ENCODE peak calls at places on chromosome 15, in five cellular contexts. J, V, O, L and N are unnamed samples.

GRCh38 chr15:41043276-41043675 is 72.8 kb downstream of the INO80 start:
- DNase-seq in O (no peak), V (peak), J (no peak), L (no peak), N (no peak)

GRCh38 chr15:60804986-60805949 is 326.3 kb upstream of the ICE2 start:
- DNase-seq in J (peak), V (no peak), O (no peak), L (no peak), N (no peak)

GRCh38 chr15:77642019-77642418 is 9.3 kb upstream of the LINGO1 start:
- DNase-seq in L (no peak), V (no peak), J (no peak), O (no peak), N (no peak)

GRCh38 chr15:31892513-31892912 is 137.8 kb upstream of the CHRNA7 start:
- DNase-seq in O (no peak), L (no peak), V (no peak), J (no peak), N (no peak)

GRCh38 chr15:101613130-101614000 is 38.8 kb downstream of the TM2D3 start:
- DNase-seq in J (no peak), V (peak), O (no peak), L (no peak), N (peak)

GRCh38 chr15:32941823-32942222 is 224.0 kb downstream of the GREM1 start:
- DNase-seq in V (no peak), J (no peak), O (no peak), L (no peak), N (no peak)

GRCh38 chr15:92616621-92617179 is 38.9 kb downstream of the FAM174B start:
- DNase-seq in L (no peak), O (no peak), J (no peak), V (no peak), N (no peak)

GRCh38 chr15:57134877-57135276 is 216.4 kb downstream of the TCF12 start:
- DNase-seq in J (no peak), O (no peak), L (no peak), V (no peak), N (no peak)

GRCh38 chr15:64305261-64305660 is 50.7 kb downstream of the CSNK1G1 start:
- DNase-seq in L (no peak), V (no peak), J (no peak), O (peak), N (no peak)

GRCh38 chr15:83581381-83581780 is 72.5 kb upstream of the ADAMTSL3 start:
- DNase-seq in L (no peak), O (no peak), J (no peak), V (no peak), N (no peak)

GRCh38 chr15:76905855-76906254 is 715 bp upstream of the SCAPER start:
- DNase-seq in L (no peak), J (no peak), O (no peak), V (no peak), N (no peak)

GRCh38 chr15:72998681-72999466 is 53.4 kb upstream of the NEO1 start:
- DNase-seq in V (no peak), J (no peak), O (no peak), L (no peak), N (no peak)

GRCh38 chr15:69777356-69777755 is 320.4 kb downstream of the TLE3 start:
- DNase-seq in O (no peak), J (no peak), L (no peak), V (no peak), N (no peak)

GRCh38 chr15:68843425-68844311 is 23.0 kb upstream of the ANP32A start:
- DNase-seq in V (no peak), O (peak), L (no peak), J (peak), N (peak)

DNA sequence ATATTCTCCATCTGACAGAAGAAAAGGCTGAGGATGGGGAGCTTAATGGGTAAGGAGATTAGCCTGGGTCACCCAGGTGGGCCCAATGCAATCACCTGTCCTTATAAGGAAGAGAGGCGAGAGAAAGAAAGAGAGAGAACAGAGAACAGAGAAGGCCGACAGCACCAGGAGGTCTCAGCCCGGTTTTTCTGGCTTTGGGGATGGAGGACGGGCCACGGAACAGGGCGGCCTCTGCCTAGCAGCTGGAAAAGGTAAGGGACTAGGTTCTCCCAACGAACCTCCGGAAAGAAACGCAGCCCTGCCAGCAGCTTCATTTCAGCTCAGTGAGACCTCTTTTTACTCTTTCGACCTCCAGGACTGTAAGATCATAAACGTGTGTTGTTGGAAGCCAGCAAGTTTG is 196.0 kb upstream of the LYSMD4 start:
- DNase-seq in L (no peak), V (no peak), O (no peak), J (peak), N (no peak)
- TF ChIP-seq SUZ12 in L (no peak), V (no peak), O (no peak), J (no peak), N (no peak)

DNA sequence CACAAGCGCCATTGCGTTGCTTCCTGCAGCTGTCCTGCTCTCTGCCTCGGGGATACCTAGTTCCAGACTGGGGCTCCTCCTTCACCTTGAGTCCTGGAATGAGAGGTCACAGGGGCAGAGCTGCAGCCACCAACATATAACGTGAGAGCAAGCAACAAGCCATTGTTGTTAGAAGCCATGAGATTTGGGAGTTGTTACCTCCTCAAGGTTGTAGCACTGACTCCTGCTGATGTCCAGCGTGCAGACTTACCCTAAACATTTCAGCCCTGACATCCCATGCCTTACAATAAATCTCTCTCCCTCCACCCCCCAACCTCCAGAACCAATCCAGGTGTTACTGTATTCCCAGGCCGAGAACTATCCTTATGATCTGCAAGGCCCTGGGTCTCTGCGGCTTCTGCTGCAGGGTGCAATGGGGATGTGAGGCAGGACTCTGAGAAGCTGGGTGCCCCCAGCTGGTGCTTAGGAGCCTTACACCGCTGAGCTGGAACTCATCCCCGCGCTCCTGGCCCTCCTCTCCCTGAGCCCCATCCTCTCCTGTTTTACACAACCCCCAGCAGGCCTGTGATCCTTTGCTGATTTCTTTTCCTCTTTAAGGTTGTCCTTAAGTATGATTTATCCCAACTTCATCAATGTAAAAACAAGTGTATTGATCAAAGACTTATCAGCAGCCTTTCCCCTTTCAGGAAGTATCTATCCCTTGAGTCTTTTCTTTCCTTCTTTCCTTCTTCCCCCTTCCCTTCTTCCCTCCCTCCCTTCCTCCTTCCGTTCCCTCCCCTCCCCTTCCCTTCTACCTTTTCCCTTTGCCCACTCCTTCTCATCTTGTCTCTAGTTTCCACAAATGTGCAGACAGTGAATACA is 84.2 kb upstream of the ABHD2 start:
- DNase-seq in J (no peak), V (peak), L (no peak), O (no peak), N (peak)
- TF ChIP-seq SUZ12 in J (no peak), V (no peak), L (no peak), O (no peak), N (no peak)

GRCh38 chr15:74789171-74789627 is 7.3 kb downstream of the CSK start:
- DNase-seq in L (no peak), V (no peak), O (no peak), J (no peak), N (no peak)
- TF ChIP-seq SUZ12 in L (no peak), V (no peak), O (no peak), J (no peak), N (no peak)

GRCh38 chr15:29687204-29687768 is 135.0 kb downstream of the TJP1 start:
- DNase-seq in L (no peak), O (no peak), V (no peak), J (peak), N (no peak)
- TF ChIP-seq SUZ12 in L (no peak), O (no peak), V (no peak), J (no peak), N (no peak)

DNA sequence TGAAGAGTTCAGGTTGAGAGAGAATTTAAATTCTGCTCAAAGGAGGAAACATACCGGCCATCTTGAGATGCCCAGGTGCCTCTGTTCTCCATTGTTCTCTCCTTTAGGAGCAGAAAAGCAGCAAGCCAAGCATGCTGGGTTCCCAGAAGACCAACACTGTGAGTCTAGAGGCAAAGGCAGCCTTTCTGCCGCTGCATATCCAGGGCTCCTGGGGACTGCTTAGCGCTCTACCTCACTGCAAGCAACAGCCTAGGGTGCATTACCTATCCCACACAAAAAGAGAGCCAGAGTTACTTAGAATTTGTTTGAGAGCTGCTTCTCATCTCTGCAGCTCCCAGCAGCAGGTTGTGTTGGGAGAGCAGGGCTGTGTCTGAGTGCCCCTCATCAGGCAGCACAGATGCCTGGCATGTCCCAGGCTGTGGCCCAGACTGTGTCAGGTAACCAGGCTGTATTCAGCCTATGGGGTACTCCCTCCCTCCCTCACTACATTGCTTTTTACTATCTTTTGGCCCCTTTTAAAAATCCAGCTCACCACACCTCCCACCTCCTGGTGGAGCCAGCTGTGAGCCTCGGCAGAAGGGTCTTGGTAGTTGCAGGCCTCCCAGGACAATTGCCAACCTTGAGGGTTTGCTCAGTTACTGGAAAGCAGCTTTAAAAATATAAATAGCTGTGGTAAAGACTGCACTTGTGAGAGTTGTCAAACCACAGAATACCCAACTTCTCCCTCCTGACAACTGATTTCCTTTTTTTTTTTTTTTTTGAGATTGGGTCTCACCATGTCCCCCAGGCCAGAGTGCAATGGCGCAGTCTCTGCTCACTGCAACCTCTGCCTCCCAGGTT is 30.2 kb downstream of the BCL2L10 start:
- DNase-seq in J (no peak), O (no peak), V (no peak), L (peak), N (no peak)
- TF ChIP-seq SUZ12 in J (no peak), O (no peak), V (no peak), L (no peak), N (no peak)

DNA sequence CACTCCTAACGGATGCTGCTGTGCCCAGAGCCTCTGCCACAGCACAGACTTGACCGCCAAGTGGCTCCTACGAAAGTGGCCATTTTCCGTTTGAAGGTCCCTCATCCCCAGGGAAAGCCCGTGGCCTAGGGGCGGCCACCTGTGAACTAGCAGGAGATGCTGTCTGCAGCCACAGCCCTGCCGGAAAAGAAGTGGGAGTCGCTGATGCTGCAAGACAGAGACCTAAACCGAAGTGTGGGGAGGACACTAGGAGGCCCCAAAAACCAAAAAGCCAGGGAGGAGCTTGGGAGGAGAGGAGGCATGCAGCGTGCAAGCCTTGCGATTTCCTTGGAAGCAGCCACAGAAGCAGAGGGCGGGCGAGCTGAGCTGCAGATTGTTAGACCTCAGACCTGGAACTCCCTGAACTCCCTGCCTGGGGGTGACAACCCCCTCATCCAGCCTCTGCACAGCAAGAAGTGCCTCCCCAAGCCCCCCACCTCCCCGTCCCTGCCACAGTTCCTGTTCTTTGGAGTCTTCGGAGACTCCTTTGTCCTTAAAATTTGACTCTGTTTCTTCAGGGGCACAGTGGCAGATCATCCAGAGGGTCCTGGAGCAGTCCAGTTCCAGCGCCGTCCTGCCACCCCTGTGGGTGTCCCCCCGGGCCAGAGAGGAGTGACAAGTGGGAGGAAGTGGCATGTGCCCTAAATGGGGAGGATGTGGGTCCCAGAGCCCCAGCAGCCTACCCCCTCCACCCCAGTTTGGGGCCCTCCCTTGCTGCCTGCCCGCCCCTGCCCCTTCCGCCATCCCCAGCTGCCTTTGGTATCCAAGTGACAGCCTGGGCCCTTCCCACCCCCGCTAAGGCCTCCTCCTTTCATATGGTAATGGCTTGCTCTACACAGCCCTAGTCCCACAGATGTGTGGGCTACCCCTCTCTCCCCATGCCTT is 43.7 kb downstream of the KLHL25 start:
- DNase-seq in O (peak), J (peak), V (no peak), L (no peak), N (no peak)
- TF ChIP-seq SUZ12 in O (no peak), J (no peak), V (no peak), L (no peak), N (no peak)

GRCh38 chr15:94414921-94415320 is 183.6 kb downstream of the MCTP2 start:
- DNase-seq in V (no peak), J (no peak), L (no peak), O (no peak), N (no peak)
- TF ChIP-seq SUZ12 in V (no peak), J (no peak), L (no peak), O (no peak), N (no peak)